ENCODE peak calls at places on chromosomes 3 and 15, in nine cellular contexts. One of them, this sample, is unnamed.

GRCh38 chr3:133489466-133490085 is 83.9 kb upstream of the CDV3 start:
- DNase-seq in mesothelial cell of epicardium: no peak
- DNase-seq in stimulated activated CD4-positive, alpha-beta T cell treated with anti-CD3 and anti-CD28 coated beads, Interleukin-2, amount 100 ng/mL, for 48 hours: no peak
- DNase-seq in ovary: no peak
- DNase-seq in neural crest cell: no peak
- DNase-seq in amniotic epithelial cell: peak; percentile 61
- DNase-seq in GM18507: no peak
- DNase-seq in amygdala: no peak
- DNase-seq in mucosa of gallbladder: no peak
- DNase-seq in this sample: no peak

GRCh38 chr3:101970915-101971314 is 121.6 kb downstream of the NFKBIZ start:
- DNase-seq in mesothelial cell of epicardium: no peak
- DNase-seq in stimulated activated CD4-positive, alpha-beta T cell treated with anti-CD3 and anti-CD28 coated beads, Interleukin-2, amount 100 ng/mL, for 48 hours: no peak
- DNase-seq in ovary: no peak
- DNase-seq in neural crest cell: no peak
- DNase-seq in amniotic epithelial cell: no peak
- DNase-seq in GM18507: no peak
- DNase-seq in amygdala: no peak
- DNase-seq in mucosa of gallbladder: no peak
- DNase-seq in this sample: no peak

GRCh38 chr15:77578641-77579372 is 53.9 kb downstream of the LINGO1 start:
- DNase-seq in mesothelial cell of epicardium: no peak
- DNase-seq in stimulated activated CD4-positive, alpha-beta T cell treated with anti-CD3 and anti-CD28 coated beads, Interleukin-2, amount 100 ng/mL, for 48 hours: no peak
- DNase-seq in ovary: no peak
- DNase-seq in neural crest cell: no peak
- DNase-seq in amniotic epithelial cell: no peak
- DNase-seq in GM18507: no peak
- DNase-seq in amygdala: no peak
- DNase-seq in mucosa of gallbladder: no peak
- DNase-seq in this sample: no peak

GRCh38 chr3:129485681-129486056 is 42.8 kb upstream of the RHO start:
- DNase-seq in mesothelial cell of epicardium: no peak
- DNase-seq in stimulated activated CD4-positive, alpha-beta T cell treated with anti-CD3 and anti-CD28 coated beads, Interleukin-2, amount 100 ng/mL, for 48 hours: no peak
- DNase-seq in ovary: peak; percentile 80
- DNase-seq in neural crest cell: no peak
- DNase-seq in amniotic epithelial cell: peak; percentile 99
- DNase-seq in GM18507: no peak
- DNase-seq in amygdala: peak; percentile 56
- DNase-seq in mucosa of gallbladder: peak; percentile 82
- DNase-seq in this sample: no peak

GRCh38 chr3:16482770-16483531 is 30.5 kb downstream of the RFTN1 start:
- DNase-seq in mesothelial cell of epicardium: no peak
- DNase-seq in stimulated activated CD4-positive, alpha-beta T cell treated with anti-CD3 and anti-CD28 coated beads, Interleukin-2, amount 100 ng/mL, for 48 hours: no peak
- DNase-seq in ovary: no peak
- DNase-seq in neural crest cell: no peak
- DNase-seq in amniotic epithelial cell: no peak
- DNase-seq in GM18507: no peak
- DNase-seq in amygdala: no peak
- DNase-seq in mucosa of gallbladder: no peak
- DNase-seq in this sample: peak; percentile 42

GRCh38 chr15:60585743-60586708 is 107.1 kb upstream of the ICE2 start:
- DNase-seq in mesothelial cell of epicardium: no peak
- DNase-seq in stimulated activated CD4-positive, alpha-beta T cell treated with anti-CD3 and anti-CD28 coated beads, Interleukin-2, amount 100 ng/mL, for 48 hours: no peak
- DNase-seq in ovary: peak; percentile 38
- DNase-seq in neural crest cell: peak; percentile 45
- DNase-seq in amniotic epithelial cell: peak; percentile 67
- DNase-seq in GM18507: no peak
- DNase-seq in amygdala: peak; percentile 27
- DNase-seq in mucosa of gallbladder: peak; percentile 69
- DNase-seq in this sample: peak; percentile 59

GRCh38 chr15:81073796-81074195 is 60.3 kb upstream of the CFAP161 start:
- DNase-seq in mesothelial cell of epicardium: no peak
- DNase-seq in stimulated activated CD4-positive, alpha-beta T cell treated with anti-CD3 and anti-CD28 coated beads, Interleukin-2, amount 100 ng/mL, for 48 hours: no peak
- DNase-seq in ovary: no peak
- DNase-seq in neural crest cell: no peak
- DNase-seq in amniotic epithelial cell: no peak
- DNase-seq in GM18507: no peak
- DNase-seq in amygdala: no peak
- DNase-seq in mucosa of gallbladder: no peak
- DNase-seq in this sample: no peak

GRCh38 chr15:51775967-51776816 is 24.8 kb downstream of the TMOD2 start:
- DNase-seq in mesothelial cell of epicardium: no peak
- DNase-seq in stimulated activated CD4-positive, alpha-beta T cell treated with anti-CD3 and anti-CD28 coated beads, Interleukin-2, amount 100 ng/mL, for 48 hours: peak; percentile 34
- DNase-seq in ovary: peak; percentile 30
- DNase-seq in neural crest cell: peak; percentile 52
- DNase-seq in amniotic epithelial cell: peak; percentile 59
- DNase-seq in GM18507: no peak
- DNase-seq in amygdala: peak; percentile 45
- DNase-seq in mucosa of gallbladder: peak; percentile 28
- DNase-seq in this sample: peak; percentile 38

GRCh38 chr3:188299068-188299467 is 145.1 kb downstream of the LPP start:
- DNase-seq in mesothelial cell of epicardium: no peak
- DNase-seq in stimulated activated CD4-positive, alpha-beta T cell treated with anti-CD3 and anti-CD28 coated beads, Interleukin-2, amount 100 ng/mL, for 48 hours: no peak
- DNase-seq in ovary: no peak
- DNase-seq in neural crest cell: no peak
- DNase-seq in amniotic epithelial cell: peak; percentile 48
- DNase-seq in GM18507: no peak
- DNase-seq in amygdala: no peak
- DNase-seq in mucosa of gallbladder: no peak
- DNase-seq in this sample: no peak

GRCh38 chr3:66236281-66236680 is 15.5 kb downstream of the SLC25A26 start:
- DNase-seq in mesothelial cell of epicardium: no peak
- DNase-seq in stimulated activated CD4-positive, alpha-beta T cell treated with anti-CD3 and anti-CD28 coated beads, Interleukin-2, amount 100 ng/mL, for 48 hours: no peak
- DNase-seq in ovary: no peak
- DNase-seq in neural crest cell: no peak
- DNase-seq in amniotic epithelial cell: peak; percentile 30
- DNase-seq in GM18507: no peak
- DNase-seq in amygdala: no peak
- DNase-seq in mucosa of gallbladder: no peak
- DNase-seq in this sample: no peak

GRCh38 chr15:55202206-55202605 is 5.5 kb upstream of the RSL24D1 start:
- DNase-seq in mesothelial cell of epicardium: no peak
- DNase-seq in stimulated activated CD4-positive, alpha-beta T cell treated with anti-CD3 and anti-CD28 coated beads, Interleukin-2, amount 100 ng/mL, for 48 hours: no peak
- DNase-seq in ovary: no peak
- DNase-seq in neural crest cell: no peak
- DNase-seq in amniotic epithelial cell: no peak
- DNase-seq in GM18507: no peak
- DNase-seq in amygdala: no peak
- DNase-seq in mucosa of gallbladder: no peak
- DNase-seq in this sample: no peak

GRCh38 chr15:92415639-92416297 is 22.1 kb downstream of the ST8SIA2 start:
- DNase-seq in mesothelial cell of epicardium: no peak
- DNase-seq in stimulated activated CD4-positive, alpha-beta T cell treated with anti-CD3 and anti-CD28 coated beads, Interleukin-2, amount 100 ng/mL, for 48 hours: no peak
- DNase-seq in ovary: no peak
- DNase-seq in neural crest cell: no peak
- DNase-seq in amniotic epithelial cell: no peak
- DNase-seq in GM18507: no peak
- DNase-seq in amygdala: no peak
- DNase-seq in mucosa of gallbladder: no peak
- DNase-seq in this sample: no peak

GRCh38 chr3:46089237-46090011 is 62.1 kb upstream of the XCR1 start:
- DNase-seq in mesothelial cell of epicardium: no peak
- DNase-seq in stimulated activated CD4-positive, alpha-beta T cell treated with anti-CD3 and anti-CD28 coated beads, Interleukin-2, amount 100 ng/mL, for 48 hours: no peak
- DNase-seq in ovary: no peak
- DNase-seq in neural crest cell: no peak
- DNase-seq in amniotic epithelial cell: peak; percentile 94
- DNase-seq in GM18507: no peak
- DNase-seq in amygdala: peak; percentile 53
- DNase-seq in mucosa of gallbladder: peak; percentile 48
- DNase-seq in this sample: no peak

GRCh38 chr3:122928396-122929187 is 99.0 kb downstream of the SEMA5B start:
- DNase-seq in mesothelial cell of epicardium: no peak
- DNase-seq in stimulated activated CD4-positive, alpha-beta T cell treated with anti-CD3 and anti-CD28 coated beads, Interleukin-2, amount 100 ng/mL, for 48 hours: no peak
- DNase-seq in ovary: no peak
- DNase-seq in neural crest cell: no peak
- DNase-seq in amniotic epithelial cell: no peak
- DNase-seq in GM18507: no peak
- DNase-seq in amygdala: no peak
- DNase-seq in mucosa of gallbladder: no peak
- DNase-seq in this sample: no peak